ENCODE peak calls at places on chromosomes 11 and 22, in five cellular contexts. Z is HCT116, U is fibroblast of lung, D is AG09309, N is DND-41. Q is an unnamed sample.

GRCh38 chr22:47595122-47595521 is 832.7 kb downstream of the TBC1D22A start:
- DNase-seq in Z (no peak), U (no peak), D (no peak), N (no peak), Q (no peak)

GRCh38 chr11:126007263-126007662 is 55.4 kb downstream of the CDON start:
- DNase-seq in Z (peak), U (peak), D (peak), N (no peak), Q (no peak)

GRCh38 chr22:29483254-29483653 is 3.2 kb downstream of the NEFH start:
- DNase-seq in Z (no peak), U (no peak), D (no peak), N (no peak), Q (no peak)

GRCh38 chr11:63583288-63583687 is 20.1 kb upstream of the PLAAT2 start:
- DNase-seq in Z (no peak), U (no peak), D (no peak), N (no peak), Q (no peak)

GRCh38 chr22:39297490-39298193 is 21.8 kb downstream of the RPL3 start:
- DNase-seq in Z (no peak), U (no peak), D (no peak), N (peak), Q (peak)

GRCh38 chr11:130523609-130524008 is 75.2 kb downstream of the ADAMTS15 start:
- DNase-seq in Z (no peak), U (peak), D (peak), N (no peak), Q (no peak)

GRCh38 chr11:72189448-72190250 is 2.3 kb upstream of the FOLR1 start:
- DNase-seq in Z (no peak), U (no peak), D (no peak), N (no peak), Q (no peak)

GRCh38 chr11:109033627-109034340 is 368.9 kb downstream of the DDX10 start:
- DNase-seq in Z (no peak), U (peak), D (peak), N (no peak), Q (no peak)

GRCh38 chr11:61545341-61545740 is 35.5 kb downstream of the SYT7 start:
- DNase-seq in Z (peak), U (no peak), D (no peak), N (no peak), Q (no peak)
- TF ChIP-seq CTCF in Z (peak), U (peak), D (peak), N (peak), Q (peak)

GRCh38 chr11:67301313-67301921 is 1.9 kb upstream of the SSH3 start:
- DNase-seq in Z (no peak), U (no peak), D (no peak), N (no peak), Q (no peak)
- H3K4me3 ChIP-seq in Z (no peak), U (no peak), D (no peak), N (no peak), Q (no peak)

DNA sequence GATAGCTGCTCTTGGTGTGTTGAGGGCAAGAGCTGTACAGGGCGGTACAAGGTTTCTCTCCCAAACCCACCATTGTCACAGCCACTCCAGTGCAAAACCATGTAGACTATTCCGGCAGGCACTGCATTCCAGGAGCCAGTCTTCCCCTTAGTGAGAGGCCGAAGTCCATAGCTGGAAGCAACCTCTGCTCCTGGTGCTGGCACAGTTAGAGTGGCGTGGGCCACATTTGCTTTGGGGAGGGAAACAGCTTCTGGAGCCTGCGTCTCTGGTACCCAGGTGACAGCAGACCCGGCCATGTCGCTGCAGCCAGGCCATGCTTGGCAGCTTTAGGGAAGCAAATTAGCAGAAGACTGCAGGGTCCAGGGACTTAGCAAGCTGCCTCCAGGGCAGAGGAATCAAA is 788.0 kb downstream of the BRD1 start:
- DNase-seq in Z (no peak), U (no peak), D (no peak), N (no peak), Q (no peak)
- TF ChIP-seq CTCF in Z (no peak), U (no peak), D (no peak), N (no peak), Q (no peak)

DNA sequence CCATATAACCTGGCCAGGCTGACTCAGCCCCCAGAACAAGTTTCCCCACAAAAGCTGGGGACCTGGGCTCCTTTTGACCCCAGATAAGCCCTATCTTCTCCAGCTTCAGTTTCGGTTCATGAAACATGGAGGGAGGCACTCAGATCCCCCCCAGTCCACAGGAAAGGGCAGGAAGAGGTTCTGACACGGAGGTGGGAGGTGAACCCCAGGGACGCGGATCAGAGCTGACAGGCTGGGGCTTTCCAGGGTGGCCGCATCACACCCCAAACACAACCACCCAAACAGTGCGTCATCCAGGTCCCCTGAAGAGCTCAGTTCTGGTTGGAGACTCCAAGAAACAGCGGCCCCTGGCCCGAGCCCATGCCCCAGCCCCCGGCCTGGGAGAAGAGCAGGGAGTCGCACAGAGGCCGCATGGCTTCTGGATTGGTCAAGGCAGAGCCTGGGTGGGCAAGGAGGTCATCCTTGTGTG is 44.3 kb upstream of the A4GALT start:
- DNase-seq in Z (no peak), U (no peak), D (no peak), N (no peak), Q (peak)
- H3K4me3 ChIP-seq in Z (no peak), U (no peak), D (no peak), N (no peak), Q (no peak)

DNA sequence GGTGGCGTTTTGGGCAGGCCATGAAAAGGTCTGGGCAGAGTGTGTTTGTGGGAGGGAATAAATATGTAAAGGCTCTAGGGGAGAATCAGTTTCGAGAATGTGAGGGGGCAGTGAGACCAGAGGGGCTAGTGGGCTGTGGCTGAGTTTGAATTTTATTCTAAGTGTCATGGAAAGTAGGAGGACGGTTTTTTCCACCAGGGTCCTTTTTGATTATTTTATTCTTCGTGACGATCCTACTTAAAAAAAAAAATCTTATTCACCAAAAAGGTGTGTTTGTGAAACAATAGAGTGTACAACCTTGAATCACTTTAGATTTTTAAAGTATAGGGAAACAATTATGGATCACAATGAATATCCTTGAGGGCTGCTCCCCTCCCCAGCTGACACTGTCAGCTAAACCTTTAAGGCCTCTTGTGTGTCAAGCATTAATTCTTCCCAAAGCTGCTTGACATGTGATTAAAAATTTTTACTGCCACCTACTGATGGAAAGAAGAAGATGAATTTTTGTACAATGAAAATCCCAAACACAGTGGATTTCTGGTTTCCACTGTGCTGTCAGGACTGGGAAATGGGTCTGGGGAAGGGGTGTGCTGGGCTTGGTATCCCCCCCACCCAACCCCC is 107.5 kb upstream of the OR4B1 start:
- DNase-seq in Z (peak), U (peak), D (no peak), N (peak), Q (peak)
- TF ChIP-seq CTCF in Z (peak), U (peak), D (peak), N (peak), Q (peak)

GRCh38 chr22:31486951-31487350 is 2.7 kb downstream of the EIF4ENIF1 start:
- DNase-seq in Z (no peak), U (no peak), D (no peak), N (no peak), Q (no peak)
- H3K4me3 ChIP-seq in Z (no peak), U (no peak), D (no peak), N (no peak), Q (no peak)

GRCh38 chr11:36306888-36307287 is 10.8 kb downstream of the PRR5L start:
- DNase-seq in Z (peak), U (peak), D (no peak), N (peak), Q (no peak)
- TF ChIP-seq CTCF in Z (peak), U (peak), D (peak), N (peak), Q (peak)